ENCODE peak calls at places on chromosome 15, in nine cellular contexts. Y is stomach; H is sigmoid colon; V is upper lobe of right lung; N is PC-9; E is CD8-positive, alpha-beta T cell; Q is H1; A is tibial nerve; F is body of pancreas. B is an unnamed sample. For H3K27me3 and H3K36me3, the result is how much of the 10 kb centered on the place peaks cover.

GRCh38 chr15:67174864-67175573 is 79.4 kb downstream of the AAGAB start:
- DNase-seq in H (peak), N (peak), Y (peak), Q (no peak), F (no peak), V (no peak), E (no peak), A (no peak), B (no peak)

GRCh38 chr15:78291052-78291451 is 8.4 kb downstream of the SKIC8 start:
- DNase-seq in Y (no peak), F (no peak), A (no peak), H (no peak), V (no peak), Q (no peak), N (no peak), E (no peak), B (no peak)

GRCh38 chr15:22883196-22883595 is 44.7 kb downstream of the NIPA2 start:
- DNase-seq in F (no peak), V (no peak), E (no peak), Y (no peak), N (no peak), Q (no peak), H (no peak), A (no peak), B (no peak)

GRCh38 chr15:25939122-25939521 is 76.0 kb upstream of the ATP10A start:
- DNase-seq in N (no peak), E (no peak), Y (no peak), A (no peak), V (no peak), Q (no peak), F (no peak), H (no peak), B (peak)

GRCh38 chr15:73862276-73862675 is 11.1 kb upstream of the TBC1D21 start:
- DNase-seq in F (no peak), N (no peak), E (no peak), A (no peak), Y (peak), H (no peak), Q (no peak), V (no peak), B (no peak)

GRCh38 chr15:61521961-61522360 is 292.9 kb upstream of the RORA start:
- DNase-seq in Q (no peak), A (no peak), H (no peak), Y (no peak), E (no peak), F (no peak), V (no peak), N (no peak), B (no peak)

GRCh38 chr15:93459396-93459795 is 370.4 kb upstream of the RGMA start:
- DNase-seq in F (no peak), V (no peak), E (no peak), H (no peak), A (no peak), Y (no peak), Q (no peak), N (no peak), B (no peak)

GRCh38 chr15:74210729-74211128 is 8.1 kb upstream of the STRA6 start:
- DNase-seq in Y (no peak), A (no peak), H (no peak), F (no peak), N (no peak), E (no peak), V (no peak), Q (no peak), B (no peak)

GRCh38 chr15:85408270-85408746 is 27.9 kb downstream of the AKAP13 start:
- DNase-seq in H (no peak), E (no peak), Q (no peak), F (no peak), A (no peak), V (no peak), Y (no peak), N (no peak), B (peak)

GRCh38 chr15:95664435-95664834 is 666.1 kb upstream of the NR2F2 start:
- DNase-seq in N (no peak), F (peak), A (no peak), H (no peak), V (no peak), Y (no peak), Q (no peak), E (no peak), B (no peak)

GRCh38 chr15:41024141-41024540 is 70.9 kb downstream of the CHAC1 start:
- DNase-seq in F (no peak), N (no peak), A (no peak), H (no peak), E (no peak), V (no peak), Y (no peak), Q (no peak), B (no peak)

GRCh38 chr15:91515188-91515754 is 338.2 kb upstream of the SLCO3A1 start:
- DNase-seq in E (no peak), N (peak), A (no peak), Y (no peak), H (peak), V (no peak), Q (no peak), F (peak), B (peak)

GRCh38 chr15:67836477-67836876 is 3.4 kb downstream of the RNU6-1 start:
- DNase-seq in V (no peak), Y (peak), E (no peak), N (no peak), A (no peak), F (peak), Q (no peak), H (peak), B (no peak)

GRCh38 chr15:74304459-74304858 is 63.0 kb downstream of the CYP11A1 start:
- DNase-seq in H (no peak), V (no peak), A (no peak), Q (no peak), E (no peak), N (no peak), F (no peak), Y (no peak), B (no peak)

GRCh38 chr15:39135989-39136388 is 444.9 kb upstream of the THBS1 start:
- DNase-seq in F (no peak), A (no peak), E (no peak), Y (no peak), N (no peak), V (no peak), H (no peak), Q (no peak), B (no peak)

GRCh38 chr15:34588046-34588674 is 4.7 kb upstream of the GOLGA8B start:
- DNase-seq in V (no peak), E (peak), A (peak), N (peak), H (peak), F (peak), Y (peak), Q (no peak), B (no peak)

GRCh38 chr15:99409097-99409473 is 156.7 kb upstream of the MEF2A start:
- DNase-seq in N (peak), F (peak), Q (peak), H (peak), A (no peak), E (no peak), Y (peak), V (peak), B (no peak)

GRCh38 chr15:31442203-31443090 is 115.8 kb downstream of the KLF13 start:
- DNase-seq in A (no peak), N (no peak), V (no peak), Y (peak), F (no peak), E (no peak), H (no peak), Q (no peak), B (no peak)

GRCh38 chr15:98978153-98978552 is 29.4 kb downstream of the PGPEP1L start:
- DNase-seq in V (no peak), A (no peak), Y (no peak), N (no peak), Q (no peak), E (no peak), H (no peak), F (no peak), B (no peak)

GRCh38 chr15:92627014-92627413 is 28.6 kb downstream of the FAM174B start:
- DNase-seq in H (no peak), F (peak), N (no peak), Y (peak), A (no peak), E (no peak), Q (no peak), V (no peak), B (no peak)

DNA sequence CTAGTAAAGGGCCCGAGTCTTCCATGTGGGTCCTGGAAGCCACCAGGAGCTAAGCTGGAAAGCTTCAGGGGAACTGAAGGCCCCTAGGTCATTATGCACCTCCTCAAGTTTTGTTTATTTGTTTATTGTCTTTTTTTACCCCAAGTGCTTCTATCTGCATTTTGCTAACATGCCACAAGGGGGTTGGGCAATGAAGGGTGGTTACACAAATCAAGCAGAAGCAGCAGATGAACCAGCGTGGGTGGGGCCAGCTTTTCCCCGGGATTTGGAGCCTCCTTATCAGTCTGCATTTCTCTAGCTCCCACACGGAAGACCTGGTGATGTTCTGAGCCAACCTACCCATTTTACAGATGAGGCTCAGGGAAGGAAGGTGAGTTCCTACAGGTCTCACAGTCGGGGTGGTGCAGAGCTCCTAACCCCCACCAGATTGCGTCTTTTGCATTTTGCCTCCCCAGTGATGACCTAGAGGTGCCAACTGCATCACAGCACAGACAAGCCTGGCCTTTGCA is 16.8 kb downstream of the TMC3 start:
- DNase-seq in E (no peak), H (no peak), A (no peak), F (no peak), Y (no peak), N (no peak), V (no peak), Q (no peak), B (no peak)
- TF ChIP-seq CTCF in E (no peak), H (no peak), A (no peak), F (no peak), Y (no peak), N (no peak), V (no peak), Q (peak), B (peak)

DNA sequence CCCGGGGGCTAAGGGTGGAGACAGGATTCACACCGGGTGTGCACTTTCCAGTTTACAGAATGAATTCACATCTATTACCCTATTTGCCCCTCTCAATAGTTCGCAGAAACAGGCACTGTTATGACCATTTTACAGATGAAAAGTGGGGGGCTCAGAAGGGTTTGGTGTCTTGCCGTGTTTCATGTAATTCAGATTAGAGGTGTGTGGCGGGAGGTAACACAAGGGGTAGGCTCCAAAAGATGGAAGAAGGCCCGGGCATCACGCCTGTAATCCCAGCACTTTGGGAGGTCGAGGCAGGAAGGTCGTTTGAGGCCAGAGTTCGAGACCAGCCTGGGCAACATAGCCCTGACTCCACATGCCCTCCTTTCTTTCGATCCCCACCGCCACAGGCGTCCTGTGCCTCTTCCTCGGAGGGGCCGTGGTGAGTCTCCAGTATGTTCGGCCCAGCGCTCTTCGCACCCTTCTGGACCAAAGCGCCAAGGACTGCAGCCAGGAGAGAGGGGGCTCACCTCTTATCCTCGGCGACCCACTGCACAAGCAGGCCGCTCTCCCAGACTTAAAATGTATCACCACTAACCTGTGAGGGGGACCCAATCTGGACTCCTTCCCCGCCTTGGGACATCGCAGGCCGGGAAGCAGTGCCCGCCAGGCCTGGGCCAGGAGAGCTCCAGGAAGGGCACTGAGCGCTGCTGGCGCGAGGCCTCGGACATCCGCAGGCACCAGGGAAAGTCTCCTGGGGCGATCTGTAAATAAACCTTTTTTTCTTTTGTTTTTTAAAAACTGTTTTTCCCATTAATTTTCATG is 3.4 kb downstream of the DUOXA2 start:
- DNase-seq in E (no peak), H (no peak), F (no peak), N (no peak), V (peak), Y (no peak), A (no peak), Q (no peak), B (no peak)
- H3K27me3 ChIP-seq in E (under half), H (under half), F (under half), N (under half), V (half or more), Y (under half), A (half or more), Q (half or more), B (under half)

DNA sequence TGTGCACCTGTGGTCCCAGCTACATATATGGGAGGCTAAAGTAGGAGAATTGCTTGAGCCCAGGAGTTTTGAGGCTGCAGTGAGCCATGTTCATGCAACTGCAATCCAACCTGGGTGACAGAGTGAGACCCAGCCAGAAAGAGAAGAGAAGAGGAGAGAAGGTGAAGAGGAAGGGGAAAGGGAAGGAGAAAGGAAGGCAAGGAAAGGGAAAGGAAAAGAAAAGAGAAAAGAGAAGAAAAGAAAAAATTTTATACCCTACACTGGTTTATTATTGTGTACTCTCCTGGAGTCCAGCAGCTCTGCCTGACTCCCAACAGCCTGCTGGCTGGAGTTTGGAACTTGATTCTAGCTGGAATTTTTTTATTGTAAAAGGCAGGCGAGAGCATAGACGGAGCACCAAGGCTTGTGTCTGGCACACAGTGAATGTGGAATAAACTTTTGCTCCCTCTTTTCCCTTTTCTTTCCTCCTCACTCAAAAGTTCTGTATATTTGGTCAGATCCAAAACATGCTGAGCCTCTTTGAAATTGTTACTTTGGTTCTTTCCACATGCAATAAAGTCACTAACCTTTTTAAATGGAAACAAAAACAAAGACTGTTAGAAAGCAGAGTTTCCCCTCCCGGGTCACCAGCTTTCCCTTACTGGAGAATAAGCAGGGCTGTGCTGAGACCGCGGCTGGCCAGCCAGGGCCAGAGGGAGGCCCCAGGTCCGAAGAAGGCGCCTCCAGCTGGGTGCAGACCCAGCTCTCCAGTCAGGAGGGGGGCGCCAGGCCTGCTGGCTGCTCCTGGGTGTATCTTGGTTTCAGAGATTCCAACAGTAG is 9.9 kb downstream of the THSD4 start:
- DNase-seq in H (no peak), N (no peak), A (no peak), F (no peak), V (no peak), Y (no peak), Q (no peak), E (no peak), B (no peak)
- H3K36me3 ChIP-seq in H (under half), N (under half), A (under half), F (under half), V (under half), Y (under half), Q (under half), E (under half), B (under half)

GRCh38 chr15:89299896-89300295 is 34.7 kb downstream of the POLG start:
- DNase-seq in Y (no peak), N (no peak), E (no peak), A (no peak), Q (no peak), F (no peak), H (no peak), V (no peak), B (no peak)
- TF ChIP-seq CTCF in Y (no peak), N (peak), E (no peak), A (peak), Q (no peak), F (peak), H (no peak), V (peak), B (no peak)

DNA sequence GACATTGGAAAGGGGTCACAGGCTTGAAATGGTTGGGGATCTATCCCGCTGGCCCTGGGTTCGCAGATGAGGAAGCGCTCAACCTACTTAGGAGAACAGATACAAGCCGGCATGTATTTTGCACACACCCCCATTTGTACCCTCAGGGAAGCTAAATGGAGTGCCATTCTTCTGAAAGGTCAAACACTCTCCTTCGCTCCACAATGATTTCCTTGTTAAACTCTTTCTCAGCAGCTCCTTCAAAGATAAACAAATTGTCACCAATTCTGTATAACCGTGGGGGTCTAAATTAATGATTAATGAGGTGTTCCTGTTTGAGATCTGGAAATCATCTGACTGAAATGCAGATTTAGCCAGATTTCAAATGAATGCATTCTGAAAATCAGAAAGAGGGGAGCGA is 124.0 kb downstream of the MEGF11 start:
- DNase-seq in A (no peak), Q (no peak), F (no peak), V (no peak), E (no peak), N (no peak), Y (no peak), H (no peak), B (no peak)
- H3K27me3 ChIP-seq in A (under half), Q (under half), F (under half), V (under half), E (under half), N (under half), Y (under half), H (under half), B (under half)

GRCh38 chr15:70093481-70094309 is 4.0 kb downstream of the TLE3 start:
- DNase-seq in E (no peak), H (no peak), N (peak), Q (no peak), V (no peak), Y (peak), A (no peak), F (peak), B (no peak)

GRCh38 chr15:70096215-70096974 is 1.3 kb downstream of the TLE3 start:
- DNase-seq in A (peak), H (peak), Q (no peak), V (peak), E (peak), N (peak), F (peak), Y (peak), B (peak)

GRCh38 chr15:70096975-70097336 is 761 bp downstream of the TLE3 start:
- DNase-seq in N (no peak), H (no peak), E (no peak), F (no peak), Q (no peak), Y (no peak), V (no peak), A (no peak), B (peak)

GRCh38 chr15:70094690-70095311 is 2.9 kb downstream of the TLE3 start:
- DNase-seq in Y (no peak), F (no peak), N (no peak), Q (no peak), A (no peak), E (no peak), H (no peak), V (no peak), B (no peak)

DNA sequence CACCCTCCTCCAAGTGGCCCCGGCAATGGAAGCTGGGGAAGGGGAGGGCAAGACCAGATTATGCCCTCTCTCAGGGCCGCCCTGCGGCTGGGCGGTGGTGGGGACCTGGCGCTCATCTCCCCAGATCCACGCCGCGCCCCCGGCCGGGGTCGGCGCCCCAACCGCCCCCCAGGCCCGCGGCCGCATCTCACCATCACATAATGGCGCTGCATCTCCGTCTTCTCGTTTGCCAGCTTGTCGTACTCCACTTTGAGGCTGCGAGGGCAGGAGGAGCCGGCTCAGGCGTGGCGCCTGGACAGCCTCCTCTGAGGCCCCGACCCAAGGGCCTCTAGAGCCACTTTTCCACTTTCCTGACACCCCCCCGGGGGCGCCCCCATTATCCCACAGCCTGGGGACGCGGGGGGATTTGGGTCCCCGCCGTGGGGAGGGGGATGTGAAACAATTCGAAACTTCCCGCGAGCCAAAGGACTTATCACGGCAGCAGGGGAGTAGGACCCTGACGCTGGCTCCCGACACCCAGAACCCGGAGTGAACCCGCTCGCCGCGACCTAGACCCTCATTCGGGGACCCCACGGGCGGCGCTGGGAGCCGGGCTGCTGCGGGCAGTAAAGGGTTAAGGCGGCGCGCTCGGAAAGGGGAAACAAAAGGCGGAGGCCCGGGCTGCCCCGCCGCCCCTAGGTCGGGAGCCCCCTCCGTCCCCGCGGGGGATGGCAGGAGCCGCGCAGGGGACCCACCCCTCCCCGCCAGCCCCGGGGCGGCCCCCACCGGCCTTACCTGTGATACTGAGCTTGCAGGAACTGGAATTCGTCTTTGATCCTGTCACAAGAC is 2.1 kb downstream of the TLE3 start:
- DNase-seq in E (peak), Q (no peak), H (peak), N (peak), A (no peak), Y (peak), V (peak), F (peak), B (peak)
- H3K36me3 ChIP-seq in E (under half), Q (under half), H (under half), N (under half), A (under half), Y (under half), V (under half), F (under half), B (under half)

B was measured in GM06990.